ENCODE peak calls at places on chromosomes 16 and 17, in five cellular contexts. X is SJSA1, K is fibroblast of lung, F is neural progenitor cell, B is colonic mucosa. T is an unnamed sample.

GRCh38 chr16:70737377-70738082 is 51.7 kb upstream of the MTSS2 start:
- DNase-seq in K (peak; percentile 80), F (no peak), X (no peak), B (no peak), T (no peak)

GRCh38 chr17:21242780-21243515 is 10.3 kb downstream of the NATD1 start:
- DNase-seq in X (no peak), K (no peak), B (no peak), F (no peak), T (no peak)

GRCh38 chr17:58513913-58514794 is at the start of gene MTMR4:
- DNase-seq in K (peak; percentile 67), F (peak; percentile 96), X (peak; percentile 73), B (peak; percentile 89), T (peak; percentile 92)

GRCh38 chr16:46996391-46996790 is 22.9 kb upstream of the DNAJA2 start:
- DNase-seq in K (peak; percentile 10), F (no peak), X (no peak), B (no peak), T (no peak)

GRCh38 chr16:74657873-74658642 is 8.6 kb downstream of the RFWD3 start:
- DNase-seq in F (no peak), X (no peak), K (no peak), B (no peak), T (no peak)

GRCh38 chr17:6231886-6232767 is 161.9 kb downstream of the WSCD1 start:
- DNase-seq in K (peak; percentile 69), F (no peak), X (peak; percentile 54), B (no peak), T (no peak)

GRCh38 chr17:60127068-60128064 is 22.4 kb upstream of the CA4 start:
- DNase-seq in F (no peak), K (no peak), X (no peak), B (no peak), T (no peak)

GRCh38 chr17:17484451-17484899 is 7.7 kb downstream of the MED9 start:
- DNase-seq in F (no peak), B (no peak), K (peak; percentile 18), X (no peak), T (no peak)

GRCh38 chr17:50947844-50948514 is 81.8 kb upstream of the TOB1 start:
- DNase-seq in X (no peak), K (no peak), F (no peak), B (peak; percentile 93), T (no peak)

GRCh38 chr17:77125432-77125901 is 15.3 kb upstream of the SEC14L1 start:
- DNase-seq in X (peak; percentile 98), B (no peak), F (no peak), K (peak; percentile 99), T (no peak)

GRCh38 chr17:21163101-21163500 is 36.3 kb downstream of the DHRS7B start:
- DNase-seq in B (no peak), K (no peak), X (no peak), F (no peak), T (no peak)

GRCh38 chr17:31596382-31597323 is 205.2 kb downstream of the RAB11FIP4 start:
- DNase-seq in B (peak; percentile 20), F (peak; percentile 11), X (peak; percentile 91), K (peak; percentile 99), T (no peak)

GRCh38 chr16:47553853-47554564 is 92.9 kb downstream of the PHKB start:
- DNase-seq in X (no peak), K (no peak), B (no peak), F (no peak), T (no peak)

GRCh38 chr16:46789499-46790414 is 41.2 kb downstream of the C16orf87 start:
- DNase-seq in K (peak; percentile 64), F (peak; percentile 80), X (peak; percentile 64), B (peak; percentile 90), T (no peak)

GRCh38 chr16:54934536-54935410 is 4.1 kb downstream of the IRX5 start:
- DNase-seq in F (peak; percentile 86), X (no peak), B (no peak), K (peak; percentile 62), T (peak; percentile 42)

GRCh38 chr16:67430504-67431076 is 331 bp upstream of the HSD11B2 start:
- DNase-seq in B (peak; percentile 87), F (peak; percentile 57), K (no peak), X (no peak), T (peak; percentile 40)

GRCh38 chr17:68356949-68357455 is 65.7 kb downstream of the ARSG start:
- DNase-seq in K (peak; percentile 2), F (no peak), X (no peak), B (no peak), T (no peak)

GRCh38 chr16:4401510-4401909 is 14.9 kb downstream of the CORO7 start:
- DNase-seq in B (no peak), F (no peak), X (no peak), K (no peak), T (no peak)

GRCh38 chr17:66441012-66441703 is 138.7 kb downstream of the PRKCA start:
- DNase-seq in X (no peak), B (no peak), K (peak; percentile 36), F (no peak), T (no peak)

GRCh38 chr17:292531-293382 is 59.9 kb downstream of the RPH3AL start:
- DNase-seq in F (no peak), B (no peak), K (no peak), X (no peak), T (peak; percentile 39)

GRCh38 chr17:27879987-27880608 is 13.1 kb downstream of the LYRM9 start:
- DNase-seq in X (peak; percentile 41), B (peak; percentile 87), F (peak; percentile 87), K (peak; percentile 33), T (peak; percentile 86)

GRCh38 chr17:27878776-27879562 is 14.2 kb downstream of the LYRM9 start:
- DNase-seq in K (no peak), F (no peak), X (no peak), B (no peak), T (peak; percentile 29)

GRCh38 chr17:27888072-27888471 is 5.1 kb downstream of the LYRM9 start:
- DNase-seq in F (no peak), X (no peak), K (no peak), B (no peak), T (no peak)

DNA sequence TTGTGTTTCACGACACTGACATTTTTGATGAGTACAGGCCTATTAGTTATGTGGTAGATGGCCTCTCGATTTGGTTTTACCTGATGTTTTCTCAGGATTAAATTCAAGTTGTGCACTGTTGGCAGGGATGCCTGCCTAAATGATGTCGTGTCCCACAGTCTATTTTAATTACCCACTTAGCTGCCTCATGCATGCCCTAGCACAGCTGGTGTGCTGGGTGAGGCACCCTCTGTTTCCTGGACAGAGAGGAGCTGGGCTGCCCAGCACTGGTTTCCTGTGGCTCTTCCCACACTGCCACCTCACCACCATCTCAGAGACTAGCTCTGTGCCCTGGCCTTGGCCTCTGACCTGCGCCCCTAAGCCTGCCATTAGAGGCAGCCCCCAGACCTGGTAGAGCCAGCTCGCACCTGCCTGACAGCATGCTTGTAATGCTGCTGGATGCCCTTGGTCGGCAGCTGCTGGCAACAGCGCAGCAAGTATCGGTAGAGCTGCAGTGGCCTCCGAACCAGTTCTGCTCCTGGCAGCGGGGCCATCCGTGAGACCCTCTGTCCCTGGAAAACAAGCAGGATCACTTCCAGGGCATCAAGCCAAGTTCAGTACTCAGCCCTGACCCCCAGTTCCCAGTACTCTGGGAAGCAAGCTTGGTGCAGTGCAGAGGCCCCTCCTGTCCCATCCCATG is 10.9 kb downstream of the LYRM9 start:
- DNase-seq in F (no peak), X (no peak), K (no peak), B (no peak), T (no peak)
- H3K27ac ChIP-seq in F (no peak overlapping the region), X (no peak overlapping the region), K (no peak overlapping the region), B (no peak overlapping the region), T (no peak overlapping the region)

GRCh38 chr16:11843206-11843605 is 8.1 kb downstream of the RSL1D1 start:
- DNase-seq in X (no peak), F (no peak), B (no peak), K (no peak), T (no peak)

GRCh38 chr16:11844499-11844898 is 6.8 kb downstream of the RSL1D1 start:
- DNase-seq in X (no peak), B (no peak), F (no peak), K (no peak), T (no peak)

GRCh38 chr16:11836653-11837244 is 14.6 kb downstream of the RSL1D1 start:
- DNase-seq in K (peak; percentile 94), F (no peak), B (no peak), X (peak; percentile 41), T (no peak)

GRCh38 chr16:11843861-11844260 is 7.5 kb downstream of the RSL1D1 start:
- DNase-seq in F (no peak), K (no peak), X (no peak), B (no peak), T (no peak)

GRCh38 chr16:11841026-11841425 is 10.3 kb downstream of the RSL1D1 start:
- DNase-seq in F (no peak), K (no peak), X (no peak), B (no peak), T (no peak)
- H3K36me3 ChIP-seq in F (peaks cover 25% of the 10 kb centered on the region), K (peaks cover 37% of the 10 kb centered on the region), X (peaks cover 94% of the 10 kb centered on the region), B (peaks cover 35% of the 10 kb centered on the region), T (peaks cover 90% of the 10 kb centered on the region)

GRCh38 chr17:30236297-30236624 is 764 bp upstream of the SLC6A4 start:
- DNase-seq in F (no peak), K (no peak), X (no peak), B (no peak), T (no peak)
- H3K4me3 ChIP-seq in F (peak overlapping the region; percentile 57), K (no peak overlapping the region), X (no peak overlapping the region), B (peak overlapping the region; percentile 26), T (no peak overlapping the region)

GRCh38 chr16:81578015-81578554 is 133.5 kb downstream of the CMIP start:
- DNase-seq in B (no peak), X (no peak), F (no peak), K (no peak), T (no peak)

GRCh38 chr16:81582655-81583441 is 138.2 kb downstream of the CMIP start:
- DNase-seq in K (no peak), X (no peak), F (peak; percentile 37), B (no peak), T (no peak)

GRCh38 chr16:81583893-81584705 is 139.5 kb downstream of the CMIP start:
- DNase-seq in X (no peak), K (peak; percentile 88), F (no peak), B (peak; percentile 75), T (no peak)

GRCh38 chr16:81578636-81579413 is 134.2 kb downstream of the CMIP start:
- DNase-seq in K (no peak), X (no peak), B (no peak), F (no peak), T (no peak)

GRCh38 chr16:81581107-81581506 is 136.5 kb downstream of the CMIP start:
- DNase-seq in B (peak; percentile 81), F (no peak), X (no peak), K (peak; percentile 77), T (no peak)
- H3K27ac ChIP-seq in B (peak overlapping the region; percentile 79), F (no peak overlapping the region), X (no peak overlapping the region), K (no peak overlapping the region), T (no peak overlapping the region)

DNA sequence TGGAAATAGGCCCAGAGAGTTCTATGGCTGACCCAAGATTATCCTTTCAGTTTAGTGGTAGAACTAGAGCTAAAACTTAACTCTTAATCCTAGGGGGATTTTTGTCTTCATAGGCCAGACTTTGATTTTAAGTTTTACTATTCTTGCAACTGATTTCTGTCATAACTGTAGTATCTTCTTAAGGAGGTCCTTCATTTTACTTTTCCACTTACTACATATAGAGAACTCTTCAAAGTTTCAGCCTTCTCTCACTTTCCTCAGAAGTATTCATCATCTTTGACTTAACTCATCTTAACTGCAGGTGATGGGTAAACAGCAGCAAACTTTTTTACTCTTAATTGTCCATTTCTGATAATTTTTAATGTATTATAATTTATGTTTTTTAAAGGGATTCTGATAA is 23.4 kb downstream of the RBBP6 start:
- DNase-seq in K (no peak), F (no peak), B (no peak), X (no peak), T (no peak)
- H3K36me3 ChIP-seq in K (peaks cover 13% of the 10 kb centered on the region), F (peaks cover 49% of the 10 kb centered on the region), B (peaks cover 22% of the 10 kb centered on the region), X (peaks cover 92% of the 10 kb centered on the region), T (peaks cover 95% of the 10 kb centered on the region)

T was measured in WERI-Rb-1.